ENCODE peak calls at places on chromosomes 3 and 15, in seven cellular contexts. O is CD4-positive, alpha-beta memory T cell; Z is PC-9; D is uterus; F is mesenchymal stem cell; B is suprapubic skin; H is transverse colon. E is an unnamed sample. For H3K9me3, the result is how much of the 10 kb centered on the place peaks cover.

GRCh38 chr3:33313331-33313730 is 36.1 kb downstream of the FBXL2 start:
- DNase-seq in O (no peak), Z (no peak), D (no peak), F (peak), B (no peak), H (no peak), E (no peak)

GRCh38 chr15:82129769-82130168 is 84.0 kb upstream of the MEX3B start:
- DNase-seq in O (no peak), Z (no peak), D (no peak), F (peak), B (no peak), H (no peak), E (no peak)

GRCh38 chr3:107068980-107069379 is 308.3 kb upstream of the CCDC54 start:
- DNase-seq in O (no peak), Z (no peak), D (no peak), F (peak), B (no peak), H (no peak), E (no peak)

GRCh38 chr3:36397856-36398255 is 17.6 kb downstream of the STAC start:
- DNase-seq in O (no peak), Z (no peak), D (no peak), F (no peak), B (no peak), H (no peak), E (no peak)

GRCh38 chr3:71076361-71076997 is 507.0 kb downstream of the FOXP1 start:
- DNase-seq in O (no peak), Z (no peak), D (no peak), F (peak), B (no peak), H (no peak), E (no peak)

GRCh38 chr3:122843604-122844003 is 48.7 kb downstream of the SLC49A4 start:
- DNase-seq in O (no peak), Z (no peak), D (no peak), F (no peak), B (no peak), H (no peak), E (no peak)

GRCh38 chr3:16060358-16060852 is 114.1 kb upstream of the GALNT15 start:
- DNase-seq in O (no peak), Z (peak), D (peak), F (peak), B (no peak), H (peak), E (no peak)

GRCh38 chr3:86988986-86989385 is 2.0 kb downstream of the VGLL3 start:
- DNase-seq in O (no peak), Z (no peak), D (no peak), F (no peak), B (no peak), H (no peak), E (no peak)

GRCh38 chr3:134453631-134454030 is 32.2 kb downstream of the ANAPC13 start:
- DNase-seq in O (no peak), Z (no peak), D (no peak), F (no peak), B (no peak), H (no peak), E (no peak)

GRCh38 chr3:141085331-141086047 is 34.3 kb downstream of the SPSB4 start:
- DNase-seq in O (no peak), Z (no peak), D (no peak), F (no peak), B (no peak), H (no peak), E (no peak)

GRCh38 chr3:184373422-184373821 is 4.6 kb downstream of the THPO start:
- DNase-seq in O (no peak), Z (peak), D (no peak), F (no peak), B (peak), H (no peak), E (no peak)

GRCh38 chr15:82778755-82779154 is 27.1 kb downstream of the FSD2 start:
- DNase-seq in O (no peak), Z (no peak), D (no peak), F (no peak), B (no peak), H (no peak), E (no peak)

GRCh38 chr15:28047277-28047676 is 51.8 kb downstream of the OCA2 start:
- DNase-seq in O (no peak), Z (no peak), D (no peak), F (no peak), B (no peak), H (no peak), E (no peak)

GRCh38 chr3:46334911-46335478 is 18.9 kb upstream of the CCR2 start:
- DNase-seq in O (no peak), Z (no peak), D (no peak), F (peak), B (no peak), H (no peak), E (no peak)

GRCh38 chr3:128706171-128706570 is 19.8 kb upstream of the RAB7A start:
- DNase-seq in O (no peak), Z (no peak), D (no peak), F (no peak), B (no peak), H (no peak), E (no peak)

GRCh38 chr15:92884813-92885461 is 15.2 kb upstream of the CHD2 start:
- DNase-seq in O (no peak), Z (no peak), D (no peak), F (no peak), B (no peak), H (no peak), E (no peak)

GRCh38 chr3:127820221-127820870 is 2.0 kb downstream of the MGLL start:
- DNase-seq in O (no peak), Z (no peak), D (no peak), F (peak), B (no peak), H (peak), E (no peak)

GRCh38 chr15:25863968-25864580 is 947 bp upstream of the ATP10A start:
- DNase-seq in O (no peak), Z (no peak), D (no peak), F (no peak), B (no peak), H (no peak), E (no peak)

GRCh38 chr15:40150163-40150925 is 10.5 kb upstream of the BUB1B start:
- DNase-seq in O (no peak), Z (peak), D (peak), F (peak), B (no peak), H (peak), E (no peak)

GRCh38 chr3:183151716-183152385 is 10.7 kb downstream of the LAMP3 start:
- DNase-seq in O (no peak), Z (no peak), D (no peak), F (no peak), B (no peak), H (no peak), E (no peak)

GRCh38 chr3:109804697-109805096 is 467.4 kb upstream of the DPPA4 start:
- DNase-seq in O (peak), Z (no peak), D (no peak), F (no peak), B (no peak), H (no peak), E (no peak)

GRCh38 chr3:185744997-185745843 is 79.6 kb downstream of the IGF2BP2 start:
- DNase-seq in O (no peak), Z (peak), D (no peak), F (peak), B (no peak), H (no peak), E (no peak)

GRCh38 chr15:81197255-81197630 is 564 bp downstream of the IL16 start:
- DNase-seq in O (no peak), Z (no peak), D (no peak), F (no peak), B (no peak), H (no peak), E (no peak)

GRCh38 chr15:39498642-39499041 is 82.2 kb upstream of the THBS1 start:
- DNase-seq in O (no peak), Z (no peak), D (no peak), F (no peak), B (no peak), H (no peak), E (no peak)

GRCh38 chr3:173371848-173372487 is 25.6 kb upstream of the NLGN1 start:
- DNase-seq in O (no peak), Z (peak), D (peak), F (peak), B (no peak), H (no peak), E (no peak)

DNA sequence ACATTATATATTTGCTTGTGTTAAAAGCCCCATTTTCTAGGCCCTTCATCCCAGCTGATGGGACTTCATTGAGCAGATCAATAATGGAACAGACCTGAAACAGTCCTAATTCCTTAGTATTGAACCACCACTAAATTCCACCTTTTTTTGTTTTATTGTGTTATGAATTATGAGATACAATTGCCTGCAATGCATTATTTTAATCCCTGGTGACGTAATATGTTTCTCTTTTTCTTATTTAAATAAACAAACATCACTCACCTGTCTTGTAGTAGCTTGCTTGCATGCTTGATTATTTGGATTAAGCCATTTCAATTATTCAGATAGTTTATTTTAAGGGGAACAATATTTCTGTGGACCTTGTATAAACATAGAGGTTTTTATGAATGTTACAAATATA is 40.7 kb upstream of the GMNC start:
- DNase-seq in O (no peak), Z (no peak), D (no peak), F (no peak), B (no peak), H (no peak), E (no peak)
- H3K9me3 ChIP-seq in O (under half), Z (under half), D (under half), F (under half), B (under half), H (under half), E (under half)

DNA sequence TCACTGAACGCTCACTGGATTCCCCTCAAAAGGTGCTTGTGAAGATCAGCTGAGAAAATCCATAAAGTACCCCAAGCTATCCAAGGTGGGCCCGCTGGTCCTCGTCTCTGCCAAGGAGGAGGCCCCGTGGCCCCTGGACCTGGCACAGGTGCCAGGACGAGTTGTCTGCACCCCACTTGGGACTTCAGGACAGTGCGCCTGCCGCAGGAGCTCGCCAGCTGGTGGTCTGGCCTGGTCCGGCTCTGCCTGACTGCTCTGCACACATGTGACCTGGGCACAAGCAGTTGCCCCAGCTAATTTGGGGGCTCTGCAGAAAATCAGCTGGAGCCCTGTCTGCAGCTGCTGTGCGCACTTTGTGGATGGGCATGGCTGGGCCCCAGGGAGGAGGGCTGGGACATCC is 159.9 kb downstream of the NSMCE3 start:
- DNase-seq in O (no peak), Z (no peak), D (no peak), F (no peak), B (no peak), H (no peak), E (no peak)
- H3K9me3 ChIP-seq in O (under half), Z (under half), D (under half), F (under half), B (under half), H (under half), E (under half)

GRCh38 chr3:31654998-31655397 is 122.3 kb downstream of the STT3B start:
- DNase-seq in O (no peak), Z (no peak), D (no peak), F (no peak), B (no peak), H (no peak), E (no peak)

GRCh38 chr3:31652296-31652695 is 119.6 kb downstream of the STT3B start:
- DNase-seq in O (no peak), Z (no peak), D (no peak), F (no peak), B (no peak), H (no peak), E (no peak)

GRCh38 chr3:31659246-31659645 is 126.5 kb downstream of the STT3B start:
- DNase-seq in O (no peak), Z (no peak), D (no peak), F (no peak), B (no peak), H (no peak), E (no peak)

GRCh38 chr3:31648286-31648968 is 115.7 kb downstream of the STT3B start:
- DNase-seq in O (no peak), Z (no peak), D (no peak), F (no peak), B (no peak), H (no peak), E (no peak)

DNA sequence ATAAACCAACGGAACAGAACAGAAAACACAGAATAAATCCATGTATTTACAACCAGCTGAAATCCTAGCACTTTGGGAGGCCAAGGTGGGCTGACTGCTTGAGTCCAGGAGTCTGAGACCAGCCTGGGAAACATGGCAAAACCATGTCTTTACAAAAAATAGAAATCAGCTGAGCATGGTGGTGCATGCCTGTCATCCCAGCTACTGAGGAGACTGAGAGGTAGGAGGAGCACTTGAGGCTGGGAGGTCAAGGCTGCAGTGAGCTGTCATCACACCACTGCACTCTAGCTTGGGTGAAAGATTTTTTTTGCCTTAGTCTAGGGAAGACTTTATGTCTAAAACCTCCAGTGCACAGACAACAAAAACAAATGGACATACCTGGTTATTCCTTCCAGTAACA is 120.7 kb downstream of the STT3B start:
- DNase-seq in O (no peak), Z (no peak), D (no peak), F (no peak), B (no peak), H (no peak), E (no peak)
- H3K9me3 ChIP-seq in O (half or more), Z (under half), D (half or more), F (half or more), B (half or more), H (half or more), E (under half)

GRCh38 chr3:24936574-24936973 is 441.9 kb upstream of the THRB start:
- DNase-seq in O (no peak), Z (no peak), D (no peak), F (no peak), B (no peak), H (no peak), E (no peak)
- H3K9me3 ChIP-seq in O (under half), Z (under half), D (under half), F (under half), B (under half), H (under half), E (under half)